ENCODE peak calls at places on chromosomes 7 and 10, in seven cellular contexts. T is heart left ventricle; A is cardiac muscle cell; K is GM23338; Q is tibial artery; M is mesenchymal stem cell; O is CD4-positive, CD25-positive, alpha-beta regulatory T cell. C is an unnamed sample.

GRCh38 chr10:79061441-79062315 is 7.1 kb upstream of the ZMIZ1 start:
- DNase-seq in T (no peak), A (no peak), K (no peak), Q (peak; percentile 21), M (no peak), O (no peak), C (no peak)

GRCh38 chr7:47738563-47739166 is 156.8 kb upstream of the TNS3 start:
- DNase-seq in T (no peak), A (no peak), K (no peak), Q (no peak), M (no peak), O (no peak), C (no peak)

GRCh38 chr10:607545-608196 is 81.8 kb downstream of the DIP2C start:
- DNase-seq in T (no peak), A (no peak), K (no peak), Q (no peak), M (no peak), O (no peak), C (no peak)

GRCh38 chr10:1152386-1153252 is 96.4 kb downstream of the WDR37 start:
- DNase-seq in T (peak; percentile 3), A (no peak), K (no peak), Q (no peak), M (no peak), O (no peak), C (no peak)

GRCh38 chr10:77060913-77061312 is 576.7 kb downstream of the KCNMA1 start:
- DNase-seq in T (no peak), A (no peak), K (no peak), Q (no peak), M (no peak), O (no peak), C (no peak)

GRCh38 chr7:80520199-80520598 is 8.3 kb upstream of the GNAT3 start:
- DNase-seq in T (no peak), A (no peak), K (no peak), Q (no peak), M (peak; percentile 22), O (no peak), C (no peak)

GRCh38 chr10:124632064-124632531 is 112.1 kb downstream of the FAM53B start:
- DNase-seq in T (peak; percentile 53), A (peak; percentile 27), K (peak; percentile 65), Q (no peak), M (no peak), O (no peak), C (no peak)

GRCh38 chr7:1604383-1604782 is 34.6 kb upstream of the PSMG3 start:
- DNase-seq in T (no peak), A (no peak), K (no peak), Q (no peak), M (no peak), O (no peak), C (no peak)

DNA sequence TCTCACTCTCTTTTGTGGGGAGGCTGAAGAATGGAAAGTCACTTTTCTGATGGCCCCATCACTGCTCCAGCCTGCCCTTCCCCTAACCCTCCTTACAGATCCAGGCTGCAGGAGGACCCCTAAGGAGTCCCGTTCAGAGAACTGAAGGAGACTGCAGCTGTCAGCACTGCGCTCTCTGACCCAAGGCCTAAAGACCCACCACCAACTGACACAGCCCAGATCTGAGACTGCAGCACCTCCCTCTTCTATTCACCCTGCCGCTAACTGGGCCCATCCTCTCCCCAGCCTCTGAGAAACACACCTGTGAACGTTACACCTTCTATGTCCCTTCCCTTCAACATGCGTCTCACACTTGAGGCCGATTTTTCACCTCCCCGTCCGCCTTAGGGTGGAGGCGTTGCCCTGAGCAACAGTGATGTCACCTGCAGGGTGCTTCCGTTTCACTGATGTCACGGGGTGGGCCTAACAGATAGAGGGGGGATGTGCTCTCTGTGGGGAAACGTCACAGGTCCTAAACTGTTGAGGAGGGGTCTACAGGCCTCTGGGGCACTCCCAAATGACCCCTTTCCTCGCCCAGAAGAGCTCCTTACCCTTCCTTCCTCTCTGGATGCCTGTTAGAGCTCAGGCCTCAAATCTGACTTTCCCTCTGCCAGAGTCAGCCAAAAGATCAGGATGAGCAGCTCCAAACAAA is 5.1 kb downstream of the ITPRIP start:
- DNase-seq in T (peak; percentile 48), A (peak; percentile 47), K (peak; percentile 39), Q (no peak), M (no peak), O (peak; percentile 78), C (peak; percentile 50)
- H3K4me1 ChIP-seq in T (peaks cover 68% of the 10 kb centered on the region), A (peaks cover 72% of the 10 kb centered on the region), K (peaks cover 90% of the 10 kb centered on the region), Q (peaks cover 80% of the 10 kb centered on the region), M (peaks cover 53% of the 10 kb centered on the region), O (peaks cover 85% of the 10 kb centered on the region), C (peaks cover 90% of the 10 kb centered on the region)

GRCh38 chr7:70446448-70447143 is 685.3 kb upstream of the GALNT17 start:
- DNase-seq in T (no peak), A (no peak), K (no peak), Q (no peak), M (no peak), O (no peak), C (no peak)
- H3K4me1 ChIP-seq in T (no peaks in the 10 kb centered on the region), A (no peaks in the 10 kb centered on the region), K (peaks cover 17% of the 10 kb centered on the region), Q (no peaks in the 10 kb centered on the region), M (peaks cover 2% of the 10 kb centered on the region), O (no peaks in the 10 kb centered on the region), C (no peaks in the 10 kb centered on the region)

DNA sequence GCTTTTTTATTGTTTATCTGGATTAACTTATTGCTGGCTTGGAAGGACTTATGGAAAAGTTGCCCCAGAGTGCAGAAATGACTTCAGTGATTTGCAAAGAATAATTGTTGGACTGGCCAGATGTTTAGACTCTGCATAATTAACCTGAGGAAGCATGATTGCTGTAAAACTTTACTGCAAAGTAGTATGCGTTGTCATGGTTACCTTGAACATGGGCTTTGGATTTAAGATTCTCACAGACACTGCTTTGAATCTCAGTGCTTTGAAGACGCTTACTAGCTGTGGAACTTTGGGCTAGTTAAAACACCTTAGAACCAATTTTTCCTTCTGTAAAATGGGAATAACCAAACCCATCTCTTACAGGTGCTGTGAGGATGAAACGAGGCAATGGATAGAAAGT is 425.2 kb upstream of the GALNT17 start:
- DNase-seq in T (no peak), A (no peak), K (no peak), Q (no peak), M (no peak), O (no peak), C (no peak)
- H3K4me1 ChIP-seq in T (no peaks in the 10 kb centered on the region), A (peaks cover 44% of the 10 kb centered on the region), K (peaks cover 69% of the 10 kb centered on the region), Q (peaks cover 15% of the 10 kb centered on the region), M (peaks cover 10% of the 10 kb centered on the region), O (no peaks in the 10 kb centered on the region), C (peaks cover 5% of the 10 kb centered on the region)

GRCh38 chr10:63256047-63256773 is 123.1 kb downstream of the NRBF2 start:
- DNase-seq in T (no peak), A (peak; percentile 76), K (no peak), Q (no peak), M (no peak), O (no peak), C (no peak)
- H3K4me1 ChIP-seq in T (peaks cover 5% of the 10 kb centered on the region), A (peaks cover 23% of the 10 kb centered on the region), K (peaks cover 80% of the 10 kb centered on the region), Q (peaks cover 63% of the 10 kb centered on the region), M (no peaks in the 10 kb centered on the region), O (peaks cover 60% of the 10 kb centered on the region), C (peaks cover 88% of the 10 kb centered on the region)

GRCh38 chr7:100469227-100470044 is 5.4 kb upstream of the SPACDR start:
- DNase-seq in T (peak; percentile 88), A (peak; percentile 82), K (peak; percentile 92), Q (peak; percentile 82), M (peak; percentile 71), O (peak; percentile 77), C (peak; percentile 72)

GRCh38 chr7:100467638-100468373 is 3.7 kb upstream of the SPACDR start:
- DNase-seq in T (no peak), A (no peak), K (no peak), Q (no peak), M (no peak), O (no peak), C (no peak)

GRCh38 chr7:100472121-100472851 is 6.7 kb downstream of the TSC22D4 start:
- DNase-seq in T (no peak), A (no peak), K (no peak), Q (no peak), M (no peak), O (no peak), C (no peak)

GRCh38 chr7:100472854-100473499 is 6.0 kb downstream of the TSC22D4 start:
- DNase-seq in T (peak; percentile 58), A (peak; percentile 80), K (no peak), Q (peak; percentile 38), M (peak; percentile 53), O (no peak), C (no peak)

DNA sequence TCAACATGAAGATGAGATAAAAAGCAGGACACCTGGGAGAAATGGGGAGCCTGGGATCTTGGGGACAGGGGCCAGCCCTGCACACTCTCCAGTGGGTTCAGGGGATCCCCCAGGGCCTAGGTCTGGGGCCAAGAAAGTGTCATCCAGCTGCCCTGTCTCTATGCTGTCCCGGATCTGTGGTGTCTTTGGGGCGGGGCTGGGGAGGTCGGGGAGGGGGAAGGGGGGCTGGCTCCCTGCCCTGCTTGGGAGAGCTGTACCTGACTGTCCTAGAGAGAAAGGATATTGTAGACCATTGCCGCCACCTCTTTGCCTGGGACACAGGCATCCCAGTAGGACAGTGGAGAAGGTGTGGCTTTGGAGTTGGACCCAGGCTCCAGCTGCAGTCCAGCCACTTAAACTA is 7.0 kb upstream of the SPACDR start:
- DNase-seq in T (no peak), A (no peak), K (no peak), Q (no peak), M (no peak), O (no peak), C (no peak)
- H3K4me1 ChIP-seq in T (peaks cover 30% of the 10 kb centered on the region), A (peaks cover 20% of the 10 kb centered on the region), K (peaks cover 8% of the 10 kb centered on the region), Q (peaks cover 64% of the 10 kb centered on the region), M (peaks cover 25% of the 10 kb centered on the region), O (peaks cover 42% of the 10 kb centered on the region), C (peaks cover 42% of the 10 kb centered on the region)

GRCh38 chr7:121084748-121085336 is 96.3 kb downstream of the CPED1 start:
- DNase-seq in T (no peak), A (peak; percentile 88), K (no peak), Q (no peak), M (peak; percentile 83), O (no peak), C (no peak)
- H3K4me1 ChIP-seq in T (peaks cover 16% of the 10 kb centered on the region), A (peaks cover 13% of the 10 kb centered on the region), K (no peaks in the 10 kb centered on the region), Q (peaks cover 14% of the 10 kb centered on the region), M (peaks cover 6% of the 10 kb centered on the region), O (no peaks in the 10 kb centered on the region), C (no peaks in the 10 kb centered on the region)

GRCh38 chr7:111096997-111097396 is 6.1 kb downstream of the LRRN3 start:
- DNase-seq in T (no peak), A (no peak), K (peak; percentile 90), Q (no peak), M (no peak), O (no peak), C (no peak)
- H3K4me1 ChIP-seq in T (no peaks in the 10 kb centered on the region), A (peaks cover 36% of the 10 kb centered on the region), K (peaks cover 54% of the 10 kb centered on the region), Q (no peaks in the 10 kb centered on the region), M (no peaks in the 10 kb centered on the region), O (no peaks in the 10 kb centered on the region), C (peaks cover 12% of the 10 kb centered on the region)

GRCh38 chr10:70500812-70501301 is 22.3 kb downstream of the PALD1 start:
- DNase-seq in T (peak; percentile 71), A (no peak), K (no peak), Q (no peak), M (no peak), O (no peak), C (no peak)
- H3K4me1 ChIP-seq in T (peaks cover 10% of the 10 kb centered on the region), A (peaks cover 10% of the 10 kb centered on the region), K (peaks cover 4% of the 10 kb centered on the region), Q (peaks cover 13% of the 10 kb centered on the region), M (peaks cover 18% of the 10 kb centered on the region), O (no peaks in the 10 kb centered on the region), C (no peaks in the 10 kb centered on the region)

GRCh38 chr10:90969148-90969547 is 48.3 kb upstream of the ANKRD1 start:
- DNase-seq in T (no peak), A (no peak), K (no peak), Q (no peak), M (peak; percentile 3), O (no peak), C (no peak)
- H3K4me1 ChIP-seq in T (peaks cover 15% of the 10 kb centered on the region), A (peaks cover 8% of the 10 kb centered on the region), K (no peaks in the 10 kb centered on the region), Q (no peaks in the 10 kb centered on the region), M (peaks cover 5% of the 10 kb centered on the region), O (no peaks in the 10 kb centered on the region), C (no peaks in the 10 kb centered on the region)

C was measured in CD4-positive, alpha-beta memory T cell.